ENCODE peak calls at places on chromosomes 3 and 15, in six cellular contexts. One of them, this sample, is unnamed.

GRCh38 chr3:5143459-5143858 is 21.4 kb downstream of the ARL8B start:
- DNase-seq in NCI-H69: no peak
- DNase-seq in stimulated activated CD4-positive, alpha-beta T cell treated with anti-CD3 and anti-CD28 coated beads, Interleukin-12 subunit alpha, Interleukin-12 subunit beta, amount 100 ng/mL, for 48 hours: no peak
- DNase-seq in BE2C: no peak
- DNase-seq in PC-3: no peak
- DNase-seq in sciatic nerve: no peak
- DNase-seq in this sample: no peak

GRCh38 chr15:98794754-98795153 is 146.4 kb downstream of the IGF1R start:
- DNase-seq in BE2C: no peak
- DNase-seq in stimulated activated CD4-positive, alpha-beta T cell treated with anti-CD3 and anti-CD28 coated beads, Interleukin-12 subunit alpha, Interleukin-12 subunit beta, amount 100 ng/mL, for 48 hours: no peak
- DNase-seq in PC-3: no peak
- DNase-seq in NCI-H69: peak
- DNase-seq in sciatic nerve: no peak
- DNase-seq in this sample: no peak

GRCh38 chr3:37944243-37944955 is 46.2 kb upstream of the VILL start:
- DNase-seq in BE2C: no peak
- DNase-seq in stimulated activated CD4-positive, alpha-beta T cell treated with anti-CD3 and anti-CD28 coated beads, Interleukin-12 subunit alpha, Interleukin-12 subunit beta, amount 100 ng/mL, for 48 hours: no peak
- DNase-seq in NCI-H69: no peak
- DNase-seq in sciatic nerve: no peak
- DNase-seq in PC-3: no peak
- DNase-seq in this sample: no peak

GRCh38 chr3:123283074-123283473 is 81.3 kb downstream of the SEC22A start:
- DNase-seq in sciatic nerve: no peak
- DNase-seq in NCI-H69: no peak
- DNase-seq in PC-3: no peak
- DNase-seq in stimulated activated CD4-positive, alpha-beta T cell treated with anti-CD3 and anti-CD28 coated beads, Interleukin-12 subunit alpha, Interleukin-12 subunit beta, amount 100 ng/mL, for 48 hours: no peak
- DNase-seq in BE2C: no peak
- DNase-seq in this sample: no peak

GRCh38 chr15:82850242-82850591 is 40.8 kb downstream of the WHAMM start:
- DNase-seq in stimulated activated CD4-positive, alpha-beta T cell treated with anti-CD3 and anti-CD28 coated beads, Interleukin-12 subunit alpha, Interleukin-12 subunit beta, amount 100 ng/mL, for 48 hours: no peak
- DNase-seq in BE2C: peak
- DNase-seq in PC-3: peak
- DNase-seq in sciatic nerve: no peak
- DNase-seq in NCI-H69: peak
- DNase-seq in this sample: no peak

GRCh38 chr15:74402873-74403589 is 30.7 kb downstream of the SEMA7A start:
- DNase-seq in BE2C: no peak
- DNase-seq in NCI-H69: no peak
- DNase-seq in stimulated activated CD4-positive, alpha-beta T cell treated with anti-CD3 and anti-CD28 coated beads, Interleukin-12 subunit alpha, Interleukin-12 subunit beta, amount 100 ng/mL, for 48 hours: peak
- DNase-seq in sciatic nerve: no peak
- DNase-seq in PC-3: no peak
- DNase-seq in this sample: peak

GRCh38 chr3:60594025-60594424 is 657.2 kb downstream of the FHIT start:
- DNase-seq in stimulated activated CD4-positive, alpha-beta T cell treated with anti-CD3 and anti-CD28 coated beads, Interleukin-12 subunit alpha, Interleukin-12 subunit beta, amount 100 ng/mL, for 48 hours: no peak
- DNase-seq in PC-3: peak
- DNase-seq in BE2C: peak
- DNase-seq in NCI-H69: peak
- DNase-seq in sciatic nerve: peak
- DNase-seq in this sample: peak

GRCh38 chr3:61157414-61157813 is 93.8 kb downstream of the FHIT start:
- DNase-seq in stimulated activated CD4-positive, alpha-beta T cell treated with anti-CD3 and anti-CD28 coated beads, Interleukin-12 subunit alpha, Interleukin-12 subunit beta, amount 100 ng/mL, for 48 hours: no peak
- DNase-seq in sciatic nerve: no peak
- DNase-seq in NCI-H69: no peak
- DNase-seq in BE2C: no peak
- DNase-seq in PC-3: no peak
- DNase-seq in this sample: no peak

GRCh38 chr3:69938061-69938460 is 61.5 kb upstream of the SAMMSON start:
- DNase-seq in sciatic nerve: no peak
- DNase-seq in BE2C: no peak
- DNase-seq in PC-3: no peak
- DNase-seq in stimulated activated CD4-positive, alpha-beta T cell treated with anti-CD3 and anti-CD28 coated beads, Interleukin-12 subunit alpha, Interleukin-12 subunit beta, amount 100 ng/mL, for 48 hours: no peak
- DNase-seq in NCI-H69: no peak
- DNase-seq in this sample: no peak

GRCh38 chr3:129231331-129232119 is 17.9 kb upstream of the COPG1 start:
- DNase-seq in sciatic nerve: no peak
- DNase-seq in PC-3: peak
- DNase-seq in stimulated activated CD4-positive, alpha-beta T cell treated with anti-CD3 and anti-CD28 coated beads, Interleukin-12 subunit alpha, Interleukin-12 subunit beta, amount 100 ng/mL, for 48 hours: no peak
- DNase-seq in BE2C: no peak
- DNase-seq in NCI-H69: peak
- DNase-seq in this sample: no peak

GRCh38 chr3:184733971-184734608 is 22.2 kb upstream of the MAGEF1 start:
- DNase-seq in sciatic nerve: no peak
- DNase-seq in PC-3: no peak
- DNase-seq in NCI-H69: no peak
- DNase-seq in BE2C: no peak
- DNase-seq in stimulated activated CD4-positive, alpha-beta T cell treated with anti-CD3 and anti-CD28 coated beads, Interleukin-12 subunit alpha, Interleukin-12 subunit beta, amount 100 ng/mL, for 48 hours: no peak
- DNase-seq in this sample: no peak

GRCh38 chr3:197428117-197428761 is 127.5 kb downstream of the BDH1 start:
- DNase-seq in BE2C: peak
- DNase-seq in stimulated activated CD4-positive, alpha-beta T cell treated with anti-CD3 and anti-CD28 coated beads, Interleukin-12 subunit alpha, Interleukin-12 subunit beta, amount 100 ng/mL, for 48 hours: peak
- DNase-seq in NCI-H69: no peak
- DNase-seq in sciatic nerve: peak
- DNase-seq in PC-3: peak
- DNase-seq in this sample: no peak

GRCh38 chr3:12170207-12170606 is 11.5 kb upstream of the TIMP4 start:
- DNase-seq in BE2C: no peak
- DNase-seq in NCI-H69: no peak
- DNase-seq in PC-3: no peak
- DNase-seq in stimulated activated CD4-positive, alpha-beta T cell treated with anti-CD3 and anti-CD28 coated beads, Interleukin-12 subunit alpha, Interleukin-12 subunit beta, amount 100 ng/mL, for 48 hours: no peak
- DNase-seq in sciatic nerve: no peak
- DNase-seq in this sample: peak

GRCh38 chr3:17039579-17039978 is 154.8 kb downstream of the PLCL2 start:
- DNase-seq in BE2C: no peak
- DNase-seq in stimulated activated CD4-positive, alpha-beta T cell treated with anti-CD3 and anti-CD28 coated beads, Interleukin-12 subunit alpha, Interleukin-12 subunit beta, amount 100 ng/mL, for 48 hours: no peak
- DNase-seq in sciatic nerve: no peak
- DNase-seq in NCI-H69: peak
- DNase-seq in PC-3: peak
- DNase-seq in this sample: no peak

GRCh38 chr15:78795043-78795442 is 16.2 kb downstream of the ADAMTS7 start:
- DNase-seq in sciatic nerve: no peak
- DNase-seq in BE2C: no peak
- DNase-seq in stimulated activated CD4-positive, alpha-beta T cell treated with anti-CD3 and anti-CD28 coated beads, Interleukin-12 subunit alpha, Interleukin-12 subunit beta, amount 100 ng/mL, for 48 hours: no peak
- DNase-seq in NCI-H69: no peak
- DNase-seq in PC-3: no peak
- DNase-seq in this sample: no peak

GRCh38 chr3:42265059-42265991 is 660 bp downstream of the CCK start:
- DNase-seq in NCI-H69: no peak
- DNase-seq in BE2C: no peak
- DNase-seq in stimulated activated CD4-positive, alpha-beta T cell treated with anti-CD3 and anti-CD28 coated beads, Interleukin-12 subunit alpha, Interleukin-12 subunit beta, amount 100 ng/mL, for 48 hours: no peak
- DNase-seq in PC-3: no peak
- DNase-seq in sciatic nerve: no peak
- DNase-seq in this sample: no peak

GRCh38 chr15:89038146-89038545 is 50.1 kb upstream of the ABHD2 start:
- DNase-seq in PC-3: no peak
- DNase-seq in stimulated activated CD4-positive, alpha-beta T cell treated with anti-CD3 and anti-CD28 coated beads, Interleukin-12 subunit alpha, Interleukin-12 subunit beta, amount 100 ng/mL, for 48 hours: no peak
- DNase-seq in NCI-H69: no peak
- DNase-seq in sciatic nerve: no peak
- DNase-seq in BE2C: no peak
- DNase-seq in this sample: no peak

GRCh38 chr3:183924956-183925355 is 40.3 kb upstream of the PARL start:
- DNase-seq in sciatic nerve: no peak
- DNase-seq in stimulated activated CD4-positive, alpha-beta T cell treated with anti-CD3 and anti-CD28 coated beads, Interleukin-12 subunit alpha, Interleukin-12 subunit beta, amount 100 ng/mL, for 48 hours: no peak
- DNase-seq in PC-3: peak
- DNase-seq in NCI-H69: no peak
- DNase-seq in BE2C: no peak
- DNase-seq in this sample: no peak

GRCh38 chr3:190038050-190038631 is 82.6 kb downstream of the P3H2 start:
- DNase-seq in PC-3: peak
- DNase-seq in stimulated activated CD4-positive, alpha-beta T cell treated with anti-CD3 and anti-CD28 coated beads, Interleukin-12 subunit alpha, Interleukin-12 subunit beta, amount 100 ng/mL, for 48 hours: no peak
- DNase-seq in NCI-H69: no peak
- DNase-seq in sciatic nerve: no peak
- DNase-seq in BE2C: no peak
- DNase-seq in this sample: no peak

GRCh38 chr3:194761384-194761783 is 75.7 kb downstream of the FAM43A start:
- DNase-seq in BE2C: peak
- DNase-seq in NCI-H69: peak
- DNase-seq in stimulated activated CD4-positive, alpha-beta T cell treated with anti-CD3 and anti-CD28 coated beads, Interleukin-12 subunit alpha, Interleukin-12 subunit beta, amount 100 ng/mL, for 48 hours: no peak
- DNase-seq in sciatic nerve: no peak
- DNase-seq in PC-3: peak
- DNase-seq in this sample: no peak

GRCh38 chr3:114383875-114384557 is 90.2 kb downstream of the TIGIT start:
- DNase-seq in sciatic nerve: peak
- DNase-seq in NCI-H69: peak
- DNase-seq in BE2C: peak
- DNase-seq in PC-3: peak
- DNase-seq in stimulated activated CD4-positive, alpha-beta T cell treated with anti-CD3 and anti-CD28 coated beads, Interleukin-12 subunit alpha, Interleukin-12 subunit beta, amount 100 ng/mL, for 48 hours: peak
- DNase-seq in this sample: peak

GRCh38 chr3:11583226-11583625 is 60.5 kb downstream of the VGLL4 start:
- DNase-seq in sciatic nerve: no peak
- DNase-seq in stimulated activated CD4-positive, alpha-beta T cell treated with anti-CD3 and anti-CD28 coated beads, Interleukin-12 subunit alpha, Interleukin-12 subunit beta, amount 100 ng/mL, for 48 hours: no peak
- DNase-seq in BE2C: no peak
- DNase-seq in PC-3: no peak
- DNase-seq in NCI-H69: no peak
- DNase-seq in this sample: no peak

GRCh38 chr3:10907262-10907661 is 85.3 kb upstream of the SLC6A1 start:
- DNase-seq in PC-3: no peak
- DNase-seq in NCI-H69: no peak
- DNase-seq in stimulated activated CD4-positive, alpha-beta T cell treated with anti-CD3 and anti-CD28 coated beads, Interleukin-12 subunit alpha, Interleukin-12 subunit beta, amount 100 ng/mL, for 48 hours: no peak
- DNase-seq in BE2C: no peak
- DNase-seq in sciatic nerve: no peak
- DNase-seq in this sample: no peak

GRCh38 chr3:5339967-5340535 is 152.5 kb downstream of the EDEM1 start:
- DNase-seq in sciatic nerve: no peak
- DNase-seq in BE2C: no peak
- DNase-seq in PC-3: no peak
- DNase-seq in stimulated activated CD4-positive, alpha-beta T cell treated with anti-CD3 and anti-CD28 coated beads, Interleukin-12 subunit alpha, Interleukin-12 subunit beta, amount 100 ng/mL, for 48 hours: no peak
- DNase-seq in NCI-H69: no peak
- DNase-seq in this sample: no peak

GRCh38 chr15:70792171-70792573 is 28.8 kb upstream of the UACA start:
- DNase-seq in NCI-H69: no peak
- DNase-seq in PC-3: peak
- DNase-seq in stimulated activated CD4-positive, alpha-beta T cell treated with anti-CD3 and anti-CD28 coated beads, Interleukin-12 subunit alpha, Interleukin-12 subunit beta, amount 100 ng/mL, for 48 hours: no peak
- DNase-seq in sciatic nerve: no peak
- DNase-seq in BE2C: no peak
- DNase-seq in this sample: no peak

GRCh38 chr3:192821161-192821560 is 93.8 kb upstream of the FGF12 start:
- DNase-seq in stimulated activated CD4-positive, alpha-beta T cell treated with anti-CD3 and anti-CD28 coated beads, Interleukin-12 subunit alpha, Interleukin-12 subunit beta, amount 100 ng/mL, for 48 hours: no peak
- DNase-seq in sciatic nerve: no peak
- DNase-seq in BE2C: no peak
- DNase-seq in NCI-H69: no peak
- DNase-seq in PC-3: no peak
- DNase-seq in this sample: no peak

GRCh38 chr3:41673643-41674042 is 288.3 kb downstream of the ULK4 start:
- DNase-seq in NCI-H69: no peak
- DNase-seq in PC-3: no peak
- DNase-seq in BE2C: no peak
- DNase-seq in sciatic nerve: no peak
- DNase-seq in stimulated activated CD4-positive, alpha-beta T cell treated with anti-CD3 and anti-CD28 coated beads, Interleukin-12 subunit alpha, Interleukin-12 subunit beta, amount 100 ng/mL, for 48 hours: no peak
- DNase-seq in this sample: no peak

GRCh38 chr3:138440596-138440995 is 6.2 kb downstream of the ESYT3 start:
- DNase-seq in NCI-H69: no peak
- DNase-seq in BE2C: no peak
- DNase-seq in stimulated activated CD4-positive, alpha-beta T cell treated with anti-CD3 and anti-CD28 coated beads, Interleukin-12 subunit alpha, Interleukin-12 subunit beta, amount 100 ng/mL, for 48 hours: no peak
- DNase-seq in PC-3: peak
- DNase-seq in sciatic nerve: no peak
- DNase-seq in this sample: no peak

GRCh38 chr3:151864423-151865101 is 8.9 kb upstream of the SUCNR1 start:
- DNase-seq in stimulated activated CD4-positive, alpha-beta T cell treated with anti-CD3 and anti-CD28 coated beads, Interleukin-12 subunit alpha, Interleukin-12 subunit beta, amount 100 ng/mL, for 48 hours: no peak
- DNase-seq in PC-3: peak
- DNase-seq in NCI-H69: peak
- DNase-seq in BE2C: no peak
- DNase-seq in sciatic nerve: no peak
- DNase-seq in this sample: peak

GRCh38 chr3:143562789-143563188 is 285.5 kb downstream of the SLC9A9 start:
- DNase-seq in stimulated activated CD4-positive, alpha-beta T cell treated with anti-CD3 and anti-CD28 coated beads, Interleukin-12 subunit alpha, Interleukin-12 subunit beta, amount 100 ng/mL, for 48 hours: no peak
- DNase-seq in NCI-H69: no peak
- DNase-seq in BE2C: no peak
- DNase-seq in PC-3: no peak
- DNase-seq in sciatic nerve: no peak
- DNase-seq in this sample: no peak

GRCh38 chr3:178140491-178140890 is 395.7 kb upstream of the KCNMB2 start:
- DNase-seq in stimulated activated CD4-positive, alpha-beta T cell treated with anti-CD3 and anti-CD28 coated beads, Interleukin-12 subunit alpha, Interleukin-12 subunit beta, amount 100 ng/mL, for 48 hours: no peak
- DNase-seq in PC-3: peak
- DNase-seq in NCI-H69: peak
- DNase-seq in sciatic nerve: no peak
- DNase-seq in BE2C: no peak
- DNase-seq in this sample: no peak

GRCh38 chr3:149579161-149579560 is 78.7 kb downstream of the WWTR1 start:
- DNase-seq in NCI-H69: no peak
- DNase-seq in stimulated activated CD4-positive, alpha-beta T cell treated with anti-CD3 and anti-CD28 coated beads, Interleukin-12 subunit alpha, Interleukin-12 subunit beta, amount 100 ng/mL, for 48 hours: no peak
- DNase-seq in BE2C: no peak
- DNase-seq in PC-3: peak
- DNase-seq in sciatic nerve: no peak
- DNase-seq in this sample: no peak

GRCh38 chr3:194306771-194307640 is 44.1 kb downstream of the CPN2 start:
- DNase-seq in NCI-H69: no peak
- DNase-seq in sciatic nerve: no peak
- DNase-seq in BE2C: no peak
- DNase-seq in PC-3: no peak
- DNase-seq in stimulated activated CD4-positive, alpha-beta T cell treated with anti-CD3 and anti-CD28 coated beads, Interleukin-12 subunit alpha, Interleukin-12 subunit beta, amount 100 ng/mL, for 48 hours: no peak
- DNase-seq in this sample: no peak

GRCh38 chr3:123834631-123835030 is 49.5 kb downstream of the MYLK start:
- DNase-seq in sciatic nerve: no peak
- DNase-seq in stimulated activated CD4-positive, alpha-beta T cell treated with anti-CD3 and anti-CD28 coated beads, Interleukin-12 subunit alpha, Interleukin-12 subunit beta, amount 100 ng/mL, for 48 hours: no peak
- DNase-seq in BE2C: no peak
- DNase-seq in NCI-H69: no peak
- DNase-seq in PC-3: peak
- DNase-seq in this sample: no peak

GRCh38 chr15:91853968-91854943 is 748 bp downstream of the SLCO3A1 start:
- DNase-seq in BE2C: peak
- DNase-seq in stimulated activated CD4-positive, alpha-beta T cell treated with anti-CD3 and anti-CD28 coated beads, Interleukin-12 subunit alpha, Interleukin-12 subunit beta, amount 100 ng/mL, for 48 hours: peak
- DNase-seq in sciatic nerve: peak
- DNase-seq in PC-3: no peak
- DNase-seq in NCI-H69: peak
- DNase-seq in this sample: peak

GRCh38 chr15:100533934-100534333 is 5.2 kb upstream of the CERS3 start:
- DNase-seq in stimulated activated CD4-positive, alpha-beta T cell treated with anti-CD3 and anti-CD28 coated beads, Interleukin-12 subunit alpha, Interleukin-12 subunit beta, amount 100 ng/mL, for 48 hours: no peak
- DNase-seq in PC-3: no peak
- DNase-seq in sciatic nerve: no peak
- DNase-seq in BE2C: no peak
- DNase-seq in NCI-H69: no peak
- DNase-seq in this sample: no peak

GRCh38 chr3:32817195-32817560 is 619 bp upstream of the TRIM71 start:
- DNase-seq in PC-3: no peak
- DNase-seq in BE2C: no peak
- DNase-seq in stimulated activated CD4-positive, alpha-beta T cell treated with anti-CD3 and anti-CD28 coated beads, Interleukin-12 subunit alpha, Interleukin-12 subunit beta, amount 100 ng/mL, for 48 hours: no peak
- DNase-seq in NCI-H69: peak
- DNase-seq in sciatic nerve: no peak
- DNase-seq in this sample: peak

GRCh38 chr15:65833501-65834220 is 35.6 kb upstream of the RAB11A start:
- DNase-seq in PC-3: peak
- DNase-seq in sciatic nerve: no peak
- DNase-seq in BE2C: peak
- DNase-seq in stimulated activated CD4-positive, alpha-beta T cell treated with anti-CD3 and anti-CD28 coated beads, Interleukin-12 subunit alpha, Interleukin-12 subunit beta, amount 100 ng/mL, for 48 hours: no peak
- DNase-seq in NCI-H69: peak
- DNase-seq in this sample: no peak

GRCh38 chr3:124811441-124811840 is 75.7 kb downstream of the ITGB5 start:
- DNase-seq in NCI-H69: no peak
- DNase-seq in PC-3: no peak
- DNase-seq in stimulated activated CD4-positive, alpha-beta T cell treated with anti-CD3 and anti-CD28 coated beads, Interleukin-12 subunit alpha, Interleukin-12 subunit beta, amount 100 ng/mL, for 48 hours: no peak
- DNase-seq in sciatic nerve: peak
- DNase-seq in BE2C: no peak
- DNase-seq in this sample: no peak